ENCODE peak calls at places on chromosomes 2 and 18, in six cellular contexts. C is fibroblast of lung; H is activated CD8-positive, alpha-beta T cell treated with anti-CD3 and anti-CD28 coated beads for 36 hours; Q is PC-9; O is endothelial cell; E is cardiac muscle cell. A is an unnamed sample.

GRCh38 chr18:79440728-79441127 is 45.0 kb downstream of the NFATC1 start:
- DNase-seq in C (no peak), H (no peak), Q (no peak), O (no peak), E (no peak), A (no peak)

GRCh38 chr2:32688511-32688910 is 60.7 kb downstream of the TTC27 start:
- DNase-seq in C (peak), H (no peak), Q (peak), O (no peak), E (no peak), A (peak)

GRCh38 chr2:239193925-239194687 is 206.7 kb downstream of the HDAC4 start:
- DNase-seq in C (no peak), H (no peak), Q (no peak), O (no peak), E (no peak), A (no peak)

GRCh38 chr2:205860146-205860545 is 177.8 kb downstream of the NRP2 start:
- DNase-seq in C (no peak), H (no peak), Q (no peak), O (no peak), E (no peak), A (no peak)

GRCh38 chr2:129755786-129756185 is 223.7 kb upstream of the RAB6C start:
- DNase-seq in C (no peak), H (no peak), Q (no peak), O (no peak), E (no peak), A (no peak)

GRCh38 chr18:40380657-40381441 is 1574.2 kb upstream of the PIK3C3 start:
- DNase-seq in C (peak), H (no peak), Q (no peak), O (no peak), E (peak), A (no peak)

GRCh38 chr2:105545731-105546622 is 147.1 kb upstream of the FHL2 start:
- DNase-seq in C (peak), H (peak), Q (peak), O (peak), E (peak), A (no peak)

GRCh38 chr18:50008306-50008705 is 186.6 kb downstream of the MYO5B start:
- DNase-seq in C (no peak), H (no peak), Q (no peak), O (no peak), E (no peak), A (no peak)

GRCh38 chr2:163044116-163044515 is 205.5 kb upstream of the KCNH7 start:
- DNase-seq in C (no peak), H (no peak), Q (no peak), O (no peak), E (no peak), A (no peak)

GRCh38 chr18:69757733-69758132 is 189.9 kb downstream of the CD226 start:
- DNase-seq in C (peak), H (no peak), Q (no peak), O (no peak), E (no peak), A (no peak)

GRCh38 chr2:60958361-60958760 is 59.2 kb upstream of the PEX13 start:
- DNase-seq in C (no peak), H (no peak), Q (no peak), O (no peak), E (no peak), A (no peak)

DNA sequence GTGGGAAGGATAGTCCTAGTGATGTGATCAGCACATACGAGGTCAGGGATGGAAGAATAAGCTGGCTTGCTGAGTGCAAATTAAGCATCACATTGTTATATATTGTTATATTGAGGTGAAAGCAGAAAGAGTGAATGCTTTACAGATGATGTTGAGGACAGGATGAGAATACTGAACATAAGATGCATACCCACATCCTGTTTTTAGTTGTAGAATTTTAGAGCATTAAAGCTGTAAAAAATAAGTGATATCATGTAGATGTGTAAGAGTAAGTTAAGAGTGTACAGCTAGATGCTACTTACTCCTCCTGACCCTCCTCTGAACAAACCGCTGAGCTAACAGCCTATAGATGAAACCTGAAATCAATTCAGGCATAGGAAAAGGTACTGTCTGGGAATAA is 271.0 kb upstream of the KCNJ3 start:
- DNase-seq in C (no peak), H (no peak), Q (no peak), O (no peak), E (no peak), A (no peak)
- TF ChIP-seq CTCF in C (no peak), H (no peak), Q (no peak), O (no peak), E (no peak), A (no peak)

GRCh38 chr2:204026294-204026693 is 89.7 kb downstream of the ICOS start:
- DNase-seq in C (no peak), H (no peak), Q (no peak), O (no peak), E (no peak), A (no peak)
- TF ChIP-seq CTCF in C (no peak), H (no peak), Q (no peak), O (peak), E (peak), A (peak)

GRCh38 chr2:140401056-140401455 is 1620.9 kb upstream of the NXPH2 start:
- DNase-seq in C (no peak), H (no peak), Q (no peak), O (no peak), E (no peak), A (no peak)
- TF ChIP-seq CTCF in C (no peak), H (no peak), Q (no peak), O (no peak), E (no peak), A (no peak)

GRCh38 chr18:75228967-75229366 is 18.4 kb downstream of the TSHZ1 start:
- DNase-seq in C (no peak), H (no peak), Q (no peak), O (no peak), E (no peak), A (no peak)

GRCh38 chr18:75227535-75227934 is 16.9 kb downstream of the TSHZ1 start:
- DNase-seq in C (no peak), H (no peak), Q (no peak), O (no peak), E (no peak), A (no peak)

GRCh38 chr18:75226301-75226955 is 15.8 kb downstream of the TSHZ1 start:
- DNase-seq in C (peak), H (peak), Q (no peak), O (no peak), E (peak), A (no peak)

GRCh38 chr18:75229437-75229836 is 18.8 kb downstream of the TSHZ1 start:
- DNase-seq in C (no peak), H (no peak), Q (no peak), O (no peak), E (no peak), A (no peak)

DNA sequence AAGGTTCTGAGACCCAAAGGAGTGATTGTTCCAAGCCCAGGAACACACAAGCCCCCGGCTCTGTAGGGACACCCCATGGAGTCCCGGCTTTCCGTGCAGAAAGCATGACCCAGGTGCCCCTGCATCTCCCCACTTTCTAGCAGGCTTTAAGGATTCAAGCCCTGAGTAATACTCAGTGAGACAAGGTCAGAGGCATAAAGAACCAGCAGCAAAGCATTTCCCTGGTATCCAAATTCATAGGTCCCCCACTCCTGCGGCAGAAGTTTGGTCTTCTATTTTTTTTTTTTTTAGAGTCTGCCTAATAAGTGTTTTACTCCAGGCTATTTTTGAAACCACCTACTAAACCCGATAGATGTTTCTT is 16.3 kb downstream of the TSHZ1 start:
- DNase-seq in C (no peak), H (no peak), Q (no peak), O (no peak), E (no peak), A (no peak)
- TF ChIP-seq CTCF in C (no peak), H (no peak), Q (no peak), O (no peak), E (no peak), A (no peak)

DNA sequence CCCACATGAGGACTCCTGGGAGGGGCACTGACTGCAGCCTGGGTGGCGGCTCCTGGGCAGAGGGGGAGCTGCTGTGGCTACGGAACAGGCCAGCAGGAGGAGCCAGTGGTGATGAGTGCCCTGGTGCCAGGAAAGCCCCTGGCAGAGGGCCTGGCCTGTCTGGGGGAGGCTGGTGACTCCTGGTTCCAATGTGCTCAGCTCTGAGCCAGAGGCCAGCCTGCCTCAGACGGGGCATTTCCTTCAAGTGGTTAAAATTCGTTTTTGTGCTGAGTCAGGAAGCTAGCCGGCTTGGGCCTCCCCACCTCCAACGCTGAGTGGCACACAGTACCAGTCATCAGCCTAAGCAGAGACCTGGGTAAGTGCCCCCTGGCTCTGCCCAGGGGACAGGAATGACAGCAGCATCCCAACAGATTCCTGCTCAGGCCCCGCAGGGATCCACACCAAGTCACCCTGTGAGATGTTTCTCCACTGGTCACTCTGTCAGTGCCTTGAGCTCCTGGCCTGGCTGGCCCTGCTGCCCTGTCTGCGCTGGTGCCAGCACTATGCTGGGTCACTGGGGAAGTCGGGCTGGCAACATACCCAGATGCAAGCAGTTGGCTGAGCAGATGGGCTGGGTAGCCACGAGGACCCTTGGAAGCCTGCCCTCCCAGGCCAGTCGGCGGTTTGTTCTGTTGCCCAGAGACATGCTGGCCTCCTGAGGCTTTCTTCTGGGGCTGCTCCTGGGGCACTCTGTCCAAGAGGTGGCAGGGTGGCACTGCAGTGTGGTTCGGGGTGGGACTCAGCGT is 7.1 kb upstream of the KLF11 start:
- DNase-seq in C (peak), H (peak), Q (no peak), O (no peak), E (no peak), A (no peak)
- TF ChIP-seq CTCF in C (peak), H (peak), Q (peak), O (no peak), E (peak), A (peak)

GRCh38 chr2:29821591-29821990 is 99.8 kb downstream of the ALK start:
- DNase-seq in C (no peak), H (no peak), Q (no peak), O (no peak), E (no peak), A (no peak)

GRCh38 chr2:29817846-29818680 is 103.3 kb downstream of the ALK start:
- DNase-seq in C (no peak), H (no peak), Q (no peak), O (no peak), E (no peak), A (no peak)

GRCh38 chr2:29819570-29819969 is 101.8 kb downstream of the ALK start:
- DNase-seq in C (no peak), H (no peak), Q (no peak), O (no peak), E (no peak), A (no peak)
- TF ChIP-seq CTCF in C (no peak), H (no peak), Q (no peak), O (no peak), E (no peak), A (no peak)

DNA sequence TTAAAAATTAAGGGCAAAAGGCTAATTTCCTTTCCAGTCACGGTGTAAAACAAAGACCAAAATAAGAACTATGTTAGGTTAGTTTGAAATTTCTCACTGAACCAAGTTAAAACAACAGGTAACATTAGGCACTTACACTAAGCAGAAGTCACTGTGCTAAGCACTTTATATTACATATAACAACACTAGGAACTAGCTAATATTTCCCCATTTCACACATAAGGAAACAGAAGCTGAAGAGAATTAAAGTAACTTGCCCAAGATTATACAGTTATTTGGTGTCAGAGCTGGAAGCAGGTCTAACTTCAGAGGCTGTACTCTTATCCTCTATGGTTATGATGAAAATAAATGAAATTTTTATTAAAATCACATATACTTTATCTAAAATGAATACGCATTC is 6.0 kb downstream of the ITSN2 start:
- DNase-seq in C (no peak), H (no peak), Q (no peak), O (no peak), E (no peak), A (no peak)
- TF ChIP-seq CTCF in C (no peak), H (no peak), Q (no peak), O (no peak), E (no peak), A (no peak)

GRCh38 chr2:73894475-73894850 is 1.7 kb downstream of the ACTG2 start:
- DNase-seq in C (no peak), H (no peak), Q (no peak), O (no peak), E (no peak), A (no peak)

GRCh38 chr2:73896362-73897239 is 3.8 kb downstream of the ACTG2 start:
- DNase-seq in C (peak), H (peak), Q (no peak), O (no peak), E (no peak), A (no peak)

GRCh38 chr2:73893764-73894474 is 1.1 kb downstream of the ACTG2 start:
- DNase-seq in C (no peak), H (no peak), Q (no peak), O (no peak), E (no peak), A (no peak)

GRCh38 chr2:73895473-73895872 is 2.7 kb downstream of the ACTG2 start:
- DNase-seq in C (no peak), H (no peak), Q (no peak), O (no peak), E (no peak), A (no peak)

DNA sequence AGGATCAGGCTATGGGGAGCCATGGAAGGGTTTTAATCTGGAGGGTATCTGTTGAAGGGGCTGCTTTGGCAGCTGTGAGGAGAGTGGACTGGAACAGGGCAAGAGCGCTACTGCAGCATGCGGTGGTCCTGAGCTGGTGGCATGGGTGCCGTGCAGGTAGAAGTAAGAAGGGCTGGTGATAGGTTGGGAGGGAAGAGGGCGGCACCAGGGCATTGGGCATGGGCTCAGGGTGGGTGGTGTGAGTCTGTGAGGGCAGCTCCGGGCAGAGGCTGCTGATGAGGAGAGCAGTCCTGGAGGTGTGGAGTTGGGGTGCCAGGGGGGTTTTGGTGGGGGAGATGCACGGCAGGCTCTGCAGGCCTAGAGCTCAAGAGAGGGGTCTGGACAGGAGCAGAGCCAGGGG is 2.1 kb downstream of the ACTG2 start:
- DNase-seq in C (no peak), H (no peak), Q (no peak), O (no peak), E (no peak), A (no peak)
- TF ChIP-seq CTCF in C (no peak), H (no peak), Q (no peak), O (no peak), E (no peak), A (no peak)

GRCh38 chr2:1136807-1137663 is 186.4 kb downstream of the SNTG2 start:
- DNase-seq in C (no peak), H (no peak), Q (no peak), O (no peak), E (no peak), A (no peak)

GRCh38 chr2:1137992-1138391 is 187.3 kb downstream of the SNTG2 start:
- DNase-seq in C (no peak), H (no peak), Q (no peak), O (no peak), E (no peak), A (no peak)

GRCh38 chr2:1132328-1132964 is 181.8 kb downstream of the SNTG2 start:
- DNase-seq in C (no peak), H (peak), Q (no peak), O (no peak), E (no peak), A (no peak)

GRCh38 chr2:1134629-1135028 is 184.0 kb downstream of the SNTG2 start:
- DNase-seq in C (no peak), H (no peak), Q (no peak), O (no peak), E (no peak), A (no peak)

GRCh38 chr2:1136071-1136470 is 185.4 kb downstream of the SNTG2 start:
- DNase-seq in C (peak), H (no peak), Q (no peak), O (no peak), E (peak), A (no peak)
- TF ChIP-seq CTCF in C (peak), H (peak), Q (peak), O (no peak), E (peak), A (no peak)

A was measured in GM06990.